ENCODE peak calls at places on chromosome 16, in ten cellular contexts. I is BJ; T is SK-MEL-5; V is EH; E is HEK293T; G is activated CD4-positive, alpha-beta T cell treated with anti-CD3 and anti-CD28 coated beads, Interleukin-2, amount 50 U/mL, for 1 hour; O is amniotic stem cell; H is AG04450; Q is upper lobe of right lung; K is NCI-H1417. U is an unnamed sample.

GRCh38 chr16:14003119-14003570 is 68.0 kb upstream of the MRTFB start:
- DNase-seq in Q (peak; percentile 88), V (peak; percentile 84), G (no peak), I (peak; percentile 53), O (peak; percentile 41), T (peak; percentile 47), K (no peak), H (no peak), E (peak; percentile 65), U (no peak)

GRCh38 chr16:66457888-66458287 is 30.8 kb downstream of the BEAN1 start:
- DNase-seq in V (peak; percentile 63), K (no peak), Q (no peak), T (no peak), I (no peak), G (no peak), E (no peak), H (no peak), O (no peak), U (no peak)

GRCh38 chr16:68529931-68530667 is 9.0 kb upstream of the ZFP90 start:
- DNase-seq in O (peak; percentile 54), H (peak; percentile 46), V (peak; percentile 85), T (peak; percentile 81), Q (peak; percentile 95), K (peak; percentile 84), I (no peak), E (peak; percentile 92), G (peak; percentile 90), U (peak; percentile 85)

GRCh38 chr16:83501481-83501880 is 306.3 kb upstream of the HSBP1 start:
- DNase-seq in E (no peak), K (no peak), G (no peak), Q (no peak), V (peak; percentile 32), O (no peak), I (no peak), H (no peak), T (no peak), U (no peak)

GRCh38 chr16:85632709-85633437 is 19.8 kb downstream of the GSE1 start:
- DNase-seq in H (no peak), V (no peak), I (no peak), E (no peak), T (no peak), Q (no peak), K (no peak), G (no peak), O (no peak), U (no peak)

GRCh38 chr16:86664518-86665318 is 86.4 kb downstream of the FOXL1 start:
- DNase-seq in G (no peak), K (no peak), V (peak; percentile 98), H (peak; percentile 81), E (no peak), T (no peak), Q (no peak), I (peak; percentile 86), O (peak; percentile 79), U (peak; percentile 92)

GRCh38 chr16:12517310-12517694 is 286.4 kb downstream of the CPPED1 start:
- DNase-seq in O (no peak), H (no peak), K (no peak), V (no peak), E (no peak), G (no peak), Q (no peak), T (no peak), I (no peak), U (no peak)

GRCh38 chr16:56950881-56951771 is 10.6 kb upstream of the CETP start:
- DNase-seq in O (no peak), T (peak; percentile 65), E (peak; percentile 72), I (no peak), K (peak; percentile 2), V (peak; percentile 64), Q (peak; percentile 75), H (no peak), G (peak; percentile 44), U (no peak)

GRCh38 chr16:78146807-78147206 is 47.4 kb downstream of the WWOX start:
- DNase-seq in T (no peak), O (no peak), E (no peak), G (no peak), K (no peak), I (no peak), H (no peak), V (no peak), Q (no peak), U (no peak)

GRCh38 chr16:85207357-85207921 is 95.2 kb upstream of the CIBAR2 start:
- DNase-seq in T (no peak), G (no peak), V (no peak), H (no peak), E (no peak), I (no peak), Q (no peak), O (no peak), K (no peak), U (peak; percentile 64)

GRCh38 chr16:8924214-8924613 is 39.5 kb downstream of the USP7 start:
- DNase-seq in O (no peak), E (no peak), K (no peak), I (no peak), G (no peak), Q (peak; percentile 74), T (no peak), V (no peak), H (no peak), U (no peak)

GRCh38 chr16:65249768-65250167 is 127.9 kb upstream of the CDH11 start:
- DNase-seq in V (no peak), G (no peak), H (no peak), T (peak; percentile 1), E (no peak), I (no peak), Q (no peak), K (no peak), O (no peak), U (no peak)

GRCh38 chr16:29811896-29812665 is at the start of gene PRRT2:
- DNase-seq in E (peak; percentile 53), Q (no peak), O (no peak), I (no peak), H (no peak), T (no peak), V (peak; percentile 57), K (peak; percentile 43), G (no peak), U (no peak)

GRCh38 chr16:30552956-30553355 is 5.2 kb downstream of the ZNF764 start:
- DNase-seq in H (no peak), I (no peak), T (no peak), G (no peak), E (no peak), Q (no peak), K (no peak), V (no peak), O (no peak), U (no peak)

GRCh38 chr16:1331712-1332617 is 1.5 kb upstream of the BAIAP3 start:
- DNase-seq in O (no peak), Q (peak; percentile 80), T (peak; percentile 24), H (no peak), E (no peak), V (peak; percentile 57), K (peak; percentile 62), G (peak; percentile 31), I (peak; percentile 12), U (no peak)

GRCh38 chr16:67392301-67393059 is 818 bp downstream of the TPPP3 start:
- DNase-seq in V (no peak), T (no peak), E (no peak), H (no peak), Q (peak; percentile 61), G (no peak), O (no peak), I (no peak), K (no peak), U (peak; percentile 39)

GRCh38 chr16:48232459-48233040 is 11.6 kb upstream of the LONP2 start:
- DNase-seq in Q (no peak), V (no peak), E (no peak), G (no peak), T (no peak), K (no peak), H (no peak), I (no peak), O (no peak), U (no peak)

GRCh38 chr16:3824121-3824795 is 56.3 kb downstream of the CREBBP start:
- DNase-seq in H (no peak), Q (no peak), G (no peak), I (no peak), K (no peak), T (no peak), O (no peak), E (no peak), V (no peak), U (no peak)

GRCh38 chr16:71504901-71505300 is 15.8 kb upstream of the ZNF19 start:
- DNase-seq in G (no peak), E (no peak), T (no peak), K (no peak), H (no peak), I (no peak), Q (no peak), V (no peak), O (no peak), U (no peak)

GRCh38 chr16:69270831-69271230 is 40.3 kb upstream of the VPS4A start:
- DNase-seq in O (no peak), E (no peak), K (no peak), G (no peak), T (no peak), Q (no peak), V (no peak), H (no peak), I (no peak), U (no peak)

GRCh38 chr16:1749152-1750117 is 21.9 kb downstream of the NME3 start:
- DNase-seq in H (no peak), G (no peak), V (no peak), O (no peak), E (no peak), T (no peak), K (no peak), Q (no peak), I (no peak), U (no peak)

GRCh38 chr16:4350787-4351659 is at the start of gene PAM16:
- DNase-seq in I (peak; percentile 57), K (peak; percentile 88), V (peak; percentile 94), Q (peak; percentile 99), H (peak; percentile 82), T (peak; percentile 93), O (peak; percentile 89), G (peak; percentile 97), E (peak; percentile 98), U (peak; percentile 97)

GRCh38 chr16:88430524-88431446 is 22.3 kb upstream of the ZFPM1 start:
- DNase-seq in G (peak; percentile 42), T (no peak), V (no peak), Q (no peak), E (no peak), K (no peak), I (no peak), H (no peak), O (no peak), U (no peak)

GRCh38 chr16:66004706-66005105 is 361.8 kb upstream of the CDH5 start:
- DNase-seq in I (no peak), T (no peak), E (no peak), K (no peak), G (no peak), V (peak; percentile 32), Q (no peak), H (no peak), O (no peak), U (no peak)

GRCh38 chr16:53881371-53881770 is 177.4 kb downstream of the FTO start:
- DNase-seq in I (no peak), K (no peak), G (no peak), T (no peak), V (peak; percentile 49), O (no peak), E (no peak), H (peak; percentile 27), Q (no peak), U (no peak)

U was measured in RWPE2.